ENCODE peak calls at places on chromosomes 11 and 22, in five cellular contexts. One of them, this sample, is unnamed.

GRCh38 chr11:75478690-75479597 is 45.9 kb upstream of the KLHL35 start:
- DNase-seq in T-cell: no peak
- DNase-seq in H4: no peak
- DNase-seq in activated CD4-positive, alpha-beta T cell treated with anti-CD3 and anti-CD28 coated beads for 4 hours: no peak
- DNase-seq in aorta: no peak
- DNase-seq in this sample: no peak

GRCh38 chr11:96102664-96103068 is 178.8 kb upstream of the MTMR2 start:
- DNase-seq in T-cell: no peak
- DNase-seq in H4: no peak
- DNase-seq in activated CD4-positive, alpha-beta T cell treated with anti-CD3 and anti-CD28 coated beads for 4 hours: no peak
- DNase-seq in aorta: no peak
- DNase-seq in this sample: no peak

GRCh38 chr11:127308291-127308690 is 307.7 kb upstream of the KIRREL3 start:
- DNase-seq in T-cell: no peak
- DNase-seq in H4: no peak
- DNase-seq in activated CD4-positive, alpha-beta T cell treated with anti-CD3 and anti-CD28 coated beads for 4 hours: no peak
- DNase-seq in aorta: no peak
- DNase-seq in this sample: no peak

GRCh38 chr11:122323754-122324421 is 207.9 kb upstream of the BLID start:
- DNase-seq in T-cell: no peak
- DNase-seq in H4: no peak
- DNase-seq in activated CD4-positive, alpha-beta T cell treated with anti-CD3 and anti-CD28 coated beads for 4 hours: no peak
- DNase-seq in aorta: no peak
- DNase-seq in this sample: no peak

GRCh38 chr11:76025068-76025467 is 181.2 kb downstream of the WNT11 start:
- DNase-seq in T-cell: no peak
- DNase-seq in H4: peak
- DNase-seq in activated CD4-positive, alpha-beta T cell treated with anti-CD3 and anti-CD28 coated beads for 4 hours: no peak
- DNase-seq in aorta: no peak
- DNase-seq in this sample: no peak

GRCh38 chr11:27217948-27218410 is 145.0 kb downstream of the CCDC34 start:
- DNase-seq in T-cell: no peak
- DNase-seq in H4: peak
- DNase-seq in activated CD4-positive, alpha-beta T cell treated with anti-CD3 and anti-CD28 coated beads for 4 hours: no peak
- DNase-seq in aorta: no peak
- DNase-seq in this sample: no peak

GRCh38 chr11:124882339-124883071 is 15.2 kb downstream of the ROBO4 start:
- DNase-seq in T-cell: no peak
- DNase-seq in H4: no peak
- DNase-seq in activated CD4-positive, alpha-beta T cell treated with anti-CD3 and anti-CD28 coated beads for 4 hours: no peak
- DNase-seq in aorta: peak
- DNase-seq in this sample: no peak

GRCh38 chr22:39175127-39176066 is 22.9 kb upstream of the CBX7 start:
- DNase-seq in T-cell: no peak
- DNase-seq in H4: no peak
- DNase-seq in activated CD4-positive, alpha-beta T cell treated with anti-CD3 and anti-CD28 coated beads for 4 hours: no peak
- DNase-seq in aorta: no peak
- DNase-seq in this sample: no peak

GRCh38 chr11:43866520-43866919 is 14.1 kb upstream of the ALKBH3 start:
- DNase-seq in T-cell: no peak
- DNase-seq in H4: no peak
- DNase-seq in activated CD4-positive, alpha-beta T cell treated with anti-CD3 and anti-CD28 coated beads for 4 hours: no peak
- DNase-seq in aorta: no peak
- DNase-seq in this sample: no peak

GRCh38 chr11:2932850-2933251 is 3.6 kb upstream of the PHLDA2 start:
- DNase-seq in T-cell: no peak
- DNase-seq in H4: peak
- DNase-seq in activated CD4-positive, alpha-beta T cell treated with anti-CD3 and anti-CD28 coated beads for 4 hours: no peak
- DNase-seq in aorta: peak
- DNase-seq in this sample: no peak

GRCh38 chr11:78788533-78788932 is 213.9 kb upstream of the NARS2 start:
- DNase-seq in T-cell: no peak
- DNase-seq in H4: no peak
- DNase-seq in activated CD4-positive, alpha-beta T cell treated with anti-CD3 and anti-CD28 coated beads for 4 hours: no peak
- DNase-seq in aorta: no peak
- DNase-seq in this sample: no peak

GRCh38 chr22:46071451-46072029 is 78.8 kb upstream of the PPARA start:
- DNase-seq in T-cell: peak
- DNase-seq in H4: peak
- DNase-seq in activated CD4-positive, alpha-beta T cell treated with anti-CD3 and anti-CD28 coated beads for 4 hours: peak
- DNase-seq in aorta: peak
- DNase-seq in this sample: peak

GRCh38 chr11:129295746-129296145 is 79.9 kb upstream of the BARX2 start:
- DNase-seq in T-cell: no peak
- DNase-seq in H4: no peak
- DNase-seq in activated CD4-positive, alpha-beta T cell treated with anti-CD3 and anti-CD28 coated beads for 4 hours: no peak
- DNase-seq in aorta: no peak
- DNase-seq in this sample: no peak

GRCh38 chr11:6576471-6577373 is 26.7 kb downstream of the RRP8 start:
- DNase-seq in T-cell: no peak
- DNase-seq in H4: peak
- DNase-seq in activated CD4-positive, alpha-beta T cell treated with anti-CD3 and anti-CD28 coated beads for 4 hours: no peak
- DNase-seq in aorta: peak
- DNase-seq in this sample: no peak

GRCh38 chr11:11400635-11401232 is 47.7 kb upstream of the CSNK2A3 start:
- DNase-seq in T-cell: no peak
- DNase-seq in H4: peak
- DNase-seq in activated CD4-positive, alpha-beta T cell treated with anti-CD3 and anti-CD28 coated beads for 4 hours: no peak
- DNase-seq in aorta: no peak
- DNase-seq in this sample: no peak

GRCh38 chr11:7612661-7613393 is 60.5 kb downstream of the CYB5R2 start:
- DNase-seq in T-cell: no peak
- DNase-seq in H4: peak
- DNase-seq in activated CD4-positive, alpha-beta T cell treated with anti-CD3 and anti-CD28 coated beads for 4 hours: no peak
- DNase-seq in aorta: no peak
- DNase-seq in this sample: no peak

GRCh38 chr11:111776398-111777093 is 10.4 kb upstream of the PPP2R1B start:
- DNase-seq in T-cell: no peak
- DNase-seq in H4: no peak
- DNase-seq in activated CD4-positive, alpha-beta T cell treated with anti-CD3 and anti-CD28 coated beads for 4 hours: no peak
- DNase-seq in aorta: no peak
- DNase-seq in this sample: no peak

GRCh38 chr22:38758276-38758945 is 2.6 kb upstream of the SUN2 start:
- DNase-seq in T-cell: peak
- DNase-seq in H4: no peak
- DNase-seq in activated CD4-positive, alpha-beta T cell treated with anti-CD3 and anti-CD28 coated beads for 4 hours: peak
- DNase-seq in aorta: no peak
- DNase-seq in this sample: peak

GRCh38 chr11:122746611-122747305 is 91.2 kb downstream of the UBASH3B start:
- DNase-seq in T-cell: no peak
- DNase-seq in H4: no peak
- DNase-seq in activated CD4-positive, alpha-beta T cell treated with anti-CD3 and anti-CD28 coated beads for 4 hours: no peak
- DNase-seq in aorta: no peak
- DNase-seq in this sample: no peak

GRCh38 chr11:2842876-2843275 is 42.7 kb downstream of the CDKN1C start:
- DNase-seq in T-cell: no peak
- DNase-seq in H4: no peak
- DNase-seq in activated CD4-positive, alpha-beta T cell treated with anti-CD3 and anti-CD28 coated beads for 4 hours: no peak
- DNase-seq in aorta: no peak
- DNase-seq in this sample: no peak

GRCh38 chr22:21450858-21451331 is 16.3 kb upstream of the TMEM191C start:
- DNase-seq in T-cell: no peak
- DNase-seq in H4: no peak
- DNase-seq in activated CD4-positive, alpha-beta T cell treated with anti-CD3 and anti-CD28 coated beads for 4 hours: no peak
- DNase-seq in aorta: peak
- DNase-seq in this sample: no peak

GRCh38 chr11:76186776-76187279 is 19.5 kb downstream of the WNT11 start:
- DNase-seq in T-cell: no peak
- DNase-seq in H4: no peak
- DNase-seq in activated CD4-positive, alpha-beta T cell treated with anti-CD3 and anti-CD28 coated beads for 4 hours: no peak
- DNase-seq in aorta: no peak
- DNase-seq in this sample: no peak

GRCh38 chr11:13760115-13760514 is 91.6 kb downstream of the FAR1 start:
- DNase-seq in T-cell: no peak
- DNase-seq in H4: no peak
- DNase-seq in activated CD4-positive, alpha-beta T cell treated with anti-CD3 and anti-CD28 coated beads for 4 hours: no peak
- DNase-seq in aorta: no peak
- DNase-seq in this sample: no peak

GRCh38 chr11:20031155-20032001 is 128.9 kb downstream of the DBX1 start:
- DNase-seq in T-cell: no peak
- DNase-seq in H4: peak
- DNase-seq in activated CD4-positive, alpha-beta T cell treated with anti-CD3 and anti-CD28 coated beads for 4 hours: no peak
- DNase-seq in aorta: no peak
- DNase-seq in this sample: no peak

GRCh38 chr11:83813296-83813695 is 527.1 kb upstream of the CCDC90B start:
- DNase-seq in T-cell: no peak
- DNase-seq in H4: no peak
- DNase-seq in activated CD4-positive, alpha-beta T cell treated with anti-CD3 and anti-CD28 coated beads for 4 hours: no peak
- DNase-seq in aorta: no peak
- DNase-seq in this sample: no peak

GRCh38 chr22:47021371-47022074 is 259.1 kb downstream of the TBC1D22A start:
- DNase-seq in T-cell: no peak
- DNase-seq in H4: no peak
- DNase-seq in activated CD4-positive, alpha-beta T cell treated with anti-CD3 and anti-CD28 coated beads for 4 hours: no peak
- DNase-seq in aorta: peak
- DNase-seq in this sample: no peak

GRCh38 chr22:22111267-22111751 is 128.7 kb upstream of the TOP3B start:
- DNase-seq in T-cell: no peak
- DNase-seq in H4: peak
- DNase-seq in activated CD4-positive, alpha-beta T cell treated with anti-CD3 and anti-CD28 coated beads for 4 hours: no peak
- DNase-seq in aorta: no peak
- DNase-seq in this sample: no peak

GRCh38 chr11:84594602-84595001 is 1032.5 kb downstream of the DLG2 start:
- DNase-seq in T-cell: no peak
- DNase-seq in H4: peak
- DNase-seq in activated CD4-positive, alpha-beta T cell treated with anti-CD3 and anti-CD28 coated beads for 4 hours: no peak
- DNase-seq in aorta: no peak
- DNase-seq in this sample: no peak

GRCh38 chr22:20021196-20022181 is 579 bp downstream of the TANGO2 start:
- DNase-seq in T-cell: no peak
- DNase-seq in H4: peak
- DNase-seq in activated CD4-positive, alpha-beta T cell treated with anti-CD3 and anti-CD28 coated beads for 4 hours: no peak
- DNase-seq in aorta: peak
- DNase-seq in this sample: no peak

GRCh38 chr11:117419136-117419914 is 91.7 kb downstream of the CEP164 start:
- DNase-seq in T-cell: no peak
- DNase-seq in H4: no peak
- DNase-seq in activated CD4-positive, alpha-beta T cell treated with anti-CD3 and anti-CD28 coated beads for 4 hours: no peak
- DNase-seq in aorta: peak
- DNase-seq in this sample: no peak

GRCh38 chr11:124329787-124330478 is 9.9 kb upstream of the OR8D2 start:
- DNase-seq in T-cell: no peak
- DNase-seq in H4: no peak
- DNase-seq in activated CD4-positive, alpha-beta T cell treated with anti-CD3 and anti-CD28 coated beads for 4 hours: no peak
- DNase-seq in aorta: no peak
- DNase-seq in this sample: no peak

GRCh38 chr11:130786586-130786985 is 129.7 kb downstream of the SNX19 start:
- DNase-seq in T-cell: no peak
- DNase-seq in H4: no peak
- DNase-seq in activated CD4-positive, alpha-beta T cell treated with anti-CD3 and anti-CD28 coated beads for 4 hours: no peak
- DNase-seq in aorta: no peak
- DNase-seq in this sample: no peak

This sample was measured in central memory CD4-positive, alpha-beta T cell.